ENCODE peak calls at places on chromosomes 5 and 9, in six cellular contexts. W, L, E, Z, T and X are unnamed samples.

GRCh38 chr5:147208134-147208533 is 26.7 kb upstream of the STK32A start:
- DNase-seq in Z (peak), T (no peak), W (no peak), E (no peak), L (no peak), X (no peak)

GRCh38 chr9:133667759-133668450 is 31.7 kb downstream of the DBH start:
- DNase-seq in Z (no peak), L (no peak), W (no peak), T (no peak), E (no peak), X (no peak)

GRCh38 chr9:109297899-109298298 is 23.0 kb downstream of the EPB41L4B start:
- DNase-seq in Z (peak), E (no peak), W (peak), T (no peak), L (no peak), X (peak)

GRCh38 chr9:94445846-94446245 is 109.0 kb upstream of the PCAT7 start:
- DNase-seq in Z (no peak), E (no peak), L (no peak), W (no peak), T (no peak), X (no peak)

GRCh38 chr5:138544171-138545134 is 1.4 kb upstream of the ETF1 start:
- DNase-seq in T (no peak), Z (peak), E (no peak), L (no peak), W (peak), X (peak)

GRCh38 chr9:36415822-36416515 is 15.9 kb upstream of the RNF38 start:
- DNase-seq in E (no peak), T (no peak), W (no peak), L (no peak), Z (no peak), X (no peak)

GRCh38 chr5:112737088-112737471 is 605 bp upstream of the APC start:
- DNase-seq in Z (no peak), W (no peak), L (no peak), T (no peak), E (no peak), X (no peak)

GRCh38 chr9:88653926-88654325 is 118.9 kb downstream of the NXNL2 start:
- DNase-seq in L (no peak), E (no peak), Z (no peak), T (no peak), W (no peak), X (peak)

GRCh38 chr9:116501871-116502270 is 185.2 kb upstream of the TRIM32 start:
- DNase-seq in E (no peak), Z (peak), T (no peak), W (no peak), L (no peak), X (peak)

GRCh38 chr9:89367281-89367680 is 49.0 kb downstream of the SECISBP2 start:
- DNase-seq in W (no peak), L (no peak), Z (no peak), T (no peak), E (no peak), X (no peak)

GRCh38 chr5:43772601-43773031 is 169.6 kb downstream of the NNT start:
- DNase-seq in Z (peak), L (no peak), E (no peak), T (no peak), W (peak), X (peak)

GRCh38 chr5:181170996-181171395 is 23.6 kb downstream of the OR2V2 start:
- DNase-seq in T (no peak), E (no peak), Z (no peak), L (no peak), W (peak), X (peak)

GRCh38 chr9:113511856-113512761 is 48.6 kb downstream of the RGS3 start:
- DNase-seq in T (peak), Z (peak), W (no peak), E (peak), L (peak), X (no peak)